ENCODE peak calls at places on chromosome 6, in nine cellular contexts. One of them, this sample, is unnamed.

GRCh38 chr6:44636576-44637248 is 249.2 kb downstream of the CDC5L start:
- DNase-seq in activated T-helper 9 cell treated with anti-CD3 and anti-CD28 coated beads, Interleukin-2, amount 50 U/mL, for 16 hours: no peak
- DNase-seq in mucosa of gallbladder: no peak
- DNase-seq in mesothelial cell of epicardium: no peak
- DNase-seq in activated naive CD4-positive, alpha-beta T cell treated with anti-CD3 and anti-CD28 coated beads, Interleukin-2, amount 10 ng/mL, durations not matched to agents 7 days and 5 days: no peak
- DNase-seq in islet precursor cell: no peak
- DNase-seq in CD8-positive, alpha-beta memory T cell: no peak
- DNase-seq in M059J: no peak
- DNase-seq in nephron progenitor cell: no peak
- DNase-seq in this sample: no peak

GRCh38 chr6:165972139-165972802 is 195.4 kb downstream of the TBXT start:
- DNase-seq in mucosa of gallbladder: no peak
- DNase-seq in nephron progenitor cell: no peak
- DNase-seq in activated naive CD4-positive, alpha-beta T cell treated with anti-CD3 and anti-CD28 coated beads, Interleukin-2, amount 10 ng/mL, durations not matched to agents 7 days and 5 days: no peak
- DNase-seq in CD8-positive, alpha-beta memory T cell: no peak
- DNase-seq in islet precursor cell: no peak
- DNase-seq in mesothelial cell of epicardium: no peak
- DNase-seq in activated T-helper 9 cell treated with anti-CD3 and anti-CD28 coated beads, Interleukin-2, amount 50 U/mL, for 16 hours: no peak
- DNase-seq in M059J: no peak
- DNase-seq in this sample: no peak

GRCh38 chr6:153435787-153436186 is 304.7 kb upstream of the RGS17 start:
- DNase-seq in CD8-positive, alpha-beta memory T cell: no peak
- DNase-seq in nephron progenitor cell: no peak
- DNase-seq in M059J: no peak
- DNase-seq in activated naive CD4-positive, alpha-beta T cell treated with anti-CD3 and anti-CD28 coated beads, Interleukin-2, amount 10 ng/mL, durations not matched to agents 7 days and 5 days: no peak
- DNase-seq in mucosa of gallbladder: no peak
- DNase-seq in mesothelial cell of epicardium: no peak
- DNase-seq in islet precursor cell: no peak
- DNase-seq in activated T-helper 9 cell treated with anti-CD3 and anti-CD28 coated beads, Interleukin-2, amount 50 U/mL, for 16 hours: no peak
- DNase-seq in this sample: no peak

GRCh38 chr6:147160593-147160992 is 43.6 kb upstream of the STXBP5 start:
- DNase-seq in activated T-helper 9 cell treated with anti-CD3 and anti-CD28 coated beads, Interleukin-2, amount 50 U/mL, for 16 hours: no peak
- DNase-seq in activated naive CD4-positive, alpha-beta T cell treated with anti-CD3 and anti-CD28 coated beads, Interleukin-2, amount 10 ng/mL, durations not matched to agents 7 days and 5 days: no peak
- DNase-seq in mesothelial cell of epicardium: no peak
- DNase-seq in CD8-positive, alpha-beta memory T cell: no peak
- DNase-seq in nephron progenitor cell: no peak
- DNase-seq in M059J: no peak
- DNase-seq in islet precursor cell: no peak
- DNase-seq in mucosa of gallbladder: no peak
- DNase-seq in this sample: no peak

GRCh38 chr6:88144637-88145297 is 21.4 kb downstream of the CNR1 start:
- DNase-seq in mesothelial cell of epicardium: no peak
- DNase-seq in activated T-helper 9 cell treated with anti-CD3 and anti-CD28 coated beads, Interleukin-2, amount 50 U/mL, for 16 hours: no peak
- DNase-seq in nephron progenitor cell: no peak
- DNase-seq in islet precursor cell: no peak
- DNase-seq in M059J: no peak
- DNase-seq in activated naive CD4-positive, alpha-beta T cell treated with anti-CD3 and anti-CD28 coated beads, Interleukin-2, amount 10 ng/mL, durations not matched to agents 7 days and 5 days: no peak
- DNase-seq in CD8-positive, alpha-beta memory T cell: no peak
- DNase-seq in mucosa of gallbladder: no peak
- DNase-seq in this sample: no peak

GRCh38 chr6:129370268-129370916 is 339.6 kb downstream of the ARHGAP18 start:
- DNase-seq in nephron progenitor cell: peak
- DNase-seq in activated naive CD4-positive, alpha-beta T cell treated with anti-CD3 and anti-CD28 coated beads, Interleukin-2, amount 10 ng/mL, durations not matched to agents 7 days and 5 days: peak
- DNase-seq in M059J: peak
- DNase-seq in mesothelial cell of epicardium: peak
- DNase-seq in activated T-helper 9 cell treated with anti-CD3 and anti-CD28 coated beads, Interleukin-2, amount 50 U/mL, for 16 hours: peak
- DNase-seq in islet precursor cell: peak
- DNase-seq in mucosa of gallbladder: peak
- DNase-seq in CD8-positive, alpha-beta memory T cell: peak
- DNase-seq in this sample: no peak

GRCh38 chr6:74103417-74103816 is 407.4 kb downstream of the CD109 start:
- DNase-seq in mucosa of gallbladder: no peak
- DNase-seq in nephron progenitor cell: no peak
- DNase-seq in mesothelial cell of epicardium: no peak
- DNase-seq in islet precursor cell: no peak
- DNase-seq in CD8-positive, alpha-beta memory T cell: no peak
- DNase-seq in activated T-helper 9 cell treated with anti-CD3 and anti-CD28 coated beads, Interleukin-2, amount 50 U/mL, for 16 hours: no peak
- DNase-seq in M059J: no peak
- DNase-seq in activated naive CD4-positive, alpha-beta T cell treated with anti-CD3 and anti-CD28 coated beads, Interleukin-2, amount 10 ng/mL, durations not matched to agents 7 days and 5 days: no peak
- DNase-seq in this sample: no peak

GRCh38 chr6:90217621-90218496 is 78.8 kb downstream of the BACH2 start:
- DNase-seq in CD8-positive, alpha-beta memory T cell: peak
- DNase-seq in nephron progenitor cell: peak
- DNase-seq in mesothelial cell of epicardium: peak
- DNase-seq in M059J: peak
- DNase-seq in mucosa of gallbladder: no peak
- DNase-seq in activated naive CD4-positive, alpha-beta T cell treated with anti-CD3 and anti-CD28 coated beads, Interleukin-2, amount 10 ng/mL, durations not matched to agents 7 days and 5 days: peak
- DNase-seq in islet precursor cell: peak
- DNase-seq in activated T-helper 9 cell treated with anti-CD3 and anti-CD28 coated beads, Interleukin-2, amount 50 U/mL, for 16 hours: no peak
- DNase-seq in this sample: no peak

GRCh38 chr6:111086685-111087084 is 618 bp upstream of the SLC16A10 start:
- DNase-seq in mucosa of gallbladder: no peak
- DNase-seq in activated T-helper 9 cell treated with anti-CD3 and anti-CD28 coated beads, Interleukin-2, amount 50 U/mL, for 16 hours: no peak
- DNase-seq in islet precursor cell: no peak
- DNase-seq in activated naive CD4-positive, alpha-beta T cell treated with anti-CD3 and anti-CD28 coated beads, Interleukin-2, amount 10 ng/mL, durations not matched to agents 7 days and 5 days: no peak
- DNase-seq in M059J: no peak
- DNase-seq in mesothelial cell of epicardium: no peak
- DNase-seq in CD8-positive, alpha-beta memory T cell: no peak
- DNase-seq in nephron progenitor cell: no peak
- DNase-seq in this sample: no peak

GRCh38 chr6:2611092-2611491 is 139.6 kb downstream of the MYLK4 start:
- DNase-seq in activated naive CD4-positive, alpha-beta T cell treated with anti-CD3 and anti-CD28 coated beads, Interleukin-2, amount 10 ng/mL, durations not matched to agents 7 days and 5 days: no peak
- DNase-seq in islet precursor cell: no peak
- DNase-seq in CD8-positive, alpha-beta memory T cell: no peak
- DNase-seq in M059J: peak
- DNase-seq in mesothelial cell of epicardium: no peak
- DNase-seq in mucosa of gallbladder: no peak
- DNase-seq in activated T-helper 9 cell treated with anti-CD3 and anti-CD28 coated beads, Interleukin-2, amount 50 U/mL, for 16 hours: no peak
- DNase-seq in nephron progenitor cell: no peak
- DNase-seq in this sample: no peak

GRCh38 chr6:51675551-51676275 is 411.7 kb downstream of the PKHD1 start:
- DNase-seq in mesothelial cell of epicardium: no peak
- DNase-seq in M059J: no peak
- DNase-seq in activated T-helper 9 cell treated with anti-CD3 and anti-CD28 coated beads, Interleukin-2, amount 50 U/mL, for 16 hours: no peak
- DNase-seq in islet precursor cell: no peak
- DNase-seq in CD8-positive, alpha-beta memory T cell: no peak
- DNase-seq in mucosa of gallbladder: no peak
- DNase-seq in nephron progenitor cell: no peak
- DNase-seq in activated naive CD4-positive, alpha-beta T cell treated with anti-CD3 and anti-CD28 coated beads, Interleukin-2, amount 10 ng/mL, durations not matched to agents 7 days and 5 days: no peak
- DNase-seq in this sample: no peak

GRCh38 chr6:158801655-158802294 is 17.4 kb downstream of the EZR start:
- DNase-seq in mucosa of gallbladder: no peak
- DNase-seq in CD8-positive, alpha-beta memory T cell: no peak
- DNase-seq in activated T-helper 9 cell treated with anti-CD3 and anti-CD28 coated beads, Interleukin-2, amount 50 U/mL, for 16 hours: no peak
- DNase-seq in islet precursor cell: no peak
- DNase-seq in activated naive CD4-positive, alpha-beta T cell treated with anti-CD3 and anti-CD28 coated beads, Interleukin-2, amount 10 ng/mL, durations not matched to agents 7 days and 5 days: no peak
- DNase-seq in nephron progenitor cell: no peak
- DNase-seq in M059J: no peak
- DNase-seq in mesothelial cell of epicardium: no peak
- DNase-seq in this sample: no peak

GRCh38 chr6:125001684-125002083 is 39.4 kb downstream of the RNF217 start:
- DNase-seq in activated T-helper 9 cell treated with anti-CD3 and anti-CD28 coated beads, Interleukin-2, amount 50 U/mL, for 16 hours: no peak
- DNase-seq in mucosa of gallbladder: no peak
- DNase-seq in M059J: no peak
- DNase-seq in islet precursor cell: no peak
- DNase-seq in mesothelial cell of epicardium: no peak
- DNase-seq in activated naive CD4-positive, alpha-beta T cell treated with anti-CD3 and anti-CD28 coated beads, Interleukin-2, amount 10 ng/mL, durations not matched to agents 7 days and 5 days: no peak
- DNase-seq in nephron progenitor cell: no peak
- DNase-seq in CD8-positive, alpha-beta memory T cell: no peak
- DNase-seq in this sample: no peak

GRCh38 chr6:125983246-125983945 is 2.9 kb upstream of the TRMT11 start:
- DNase-seq in mucosa of gallbladder: no peak
- DNase-seq in CD8-positive, alpha-beta memory T cell: no peak
- DNase-seq in mesothelial cell of epicardium: no peak
- DNase-seq in nephron progenitor cell: no peak
- DNase-seq in activated T-helper 9 cell treated with anti-CD3 and anti-CD28 coated beads, Interleukin-2, amount 50 U/mL, for 16 hours: no peak
- DNase-seq in M059J: peak
- DNase-seq in activated naive CD4-positive, alpha-beta T cell treated with anti-CD3 and anti-CD28 coated beads, Interleukin-2, amount 10 ng/mL, durations not matched to agents 7 days and 5 days: no peak
- DNase-seq in islet precursor cell: no peak
- DNase-seq in this sample: no peak

GRCh38 chr6:12472601-12473038 is 182.5 kb downstream of the EDN1 start:
- DNase-seq in activated T-helper 9 cell treated with anti-CD3 and anti-CD28 coated beads, Interleukin-2, amount 50 U/mL, for 16 hours: no peak
- DNase-seq in M059J: peak
- DNase-seq in mucosa of gallbladder: no peak
- DNase-seq in islet precursor cell: peak
- DNase-seq in mesothelial cell of epicardium: no peak
- DNase-seq in nephron progenitor cell: no peak
- DNase-seq in CD8-positive, alpha-beta memory T cell: no peak
- DNase-seq in activated naive CD4-positive, alpha-beta T cell treated with anti-CD3 and anti-CD28 coated beads, Interleukin-2, amount 10 ng/mL, durations not matched to agents 7 days and 5 days: no peak
- DNase-seq in this sample: no peak

GRCh38 chr6:5497896-5498578 is 236.7 kb downstream of the FARS2 start:
- DNase-seq in mucosa of gallbladder: no peak
- DNase-seq in mesothelial cell of epicardium: no peak
- DNase-seq in activated naive CD4-positive, alpha-beta T cell treated with anti-CD3 and anti-CD28 coated beads, Interleukin-2, amount 10 ng/mL, durations not matched to agents 7 days and 5 days: no peak
- DNase-seq in islet precursor cell: no peak
- DNase-seq in nephron progenitor cell: no peak
- DNase-seq in activated T-helper 9 cell treated with anti-CD3 and anti-CD28 coated beads, Interleukin-2, amount 50 U/mL, for 16 hours: no peak
- DNase-seq in CD8-positive, alpha-beta memory T cell: no peak
- DNase-seq in M059J: peak
- DNase-seq in this sample: no peak

GRCh38 chr6:17311595-17312311 is 30.6 kb downstream of the RBM24 start:
- DNase-seq in islet precursor cell: no peak
- DNase-seq in activated naive CD4-positive, alpha-beta T cell treated with anti-CD3 and anti-CD28 coated beads, Interleukin-2, amount 10 ng/mL, durations not matched to agents 7 days and 5 days: no peak
- DNase-seq in nephron progenitor cell: peak
- DNase-seq in activated T-helper 9 cell treated with anti-CD3 and anti-CD28 coated beads, Interleukin-2, amount 50 U/mL, for 16 hours: no peak
- DNase-seq in mucosa of gallbladder: no peak
- DNase-seq in mesothelial cell of epicardium: no peak
- DNase-seq in M059J: no peak
- DNase-seq in CD8-positive, alpha-beta memory T cell: no peak
- DNase-seq in this sample: no peak

GRCh38 chr6:157200611-157201010 is 122.7 kb downstream of the TMEM242 start:
- DNase-seq in CD8-positive, alpha-beta memory T cell: no peak
- DNase-seq in activated naive CD4-positive, alpha-beta T cell treated with anti-CD3 and anti-CD28 coated beads, Interleukin-2, amount 10 ng/mL, durations not matched to agents 7 days and 5 days: no peak
- DNase-seq in islet precursor cell: no peak
- DNase-seq in nephron progenitor cell: no peak
- DNase-seq in M059J: no peak
- DNase-seq in mesothelial cell of epicardium: no peak
- DNase-seq in activated T-helper 9 cell treated with anti-CD3 and anti-CD28 coated beads, Interleukin-2, amount 50 U/mL, for 16 hours: no peak
- DNase-seq in mucosa of gallbladder: no peak
- DNase-seq in this sample: no peak

GRCh38 chr6:34243131-34243771 is 5.6 kb downstream of the SMIM29 start:
- DNase-seq in mucosa of gallbladder: no peak
- DNase-seq in CD8-positive, alpha-beta memory T cell: no peak
- DNase-seq in M059J: peak
- DNase-seq in activated T-helper 9 cell treated with anti-CD3 and anti-CD28 coated beads, Interleukin-2, amount 50 U/mL, for 16 hours: no peak
- DNase-seq in islet precursor cell: peak
- DNase-seq in nephron progenitor cell: no peak
- DNase-seq in activated naive CD4-positive, alpha-beta T cell treated with anti-CD3 and anti-CD28 coated beads, Interleukin-2, amount 10 ng/mL, durations not matched to agents 7 days and 5 days: no peak
- DNase-seq in mesothelial cell of epicardium: no peak
- DNase-seq in this sample: no peak

GRCh38 chr6:107185570-107185969 is 70.3 kb upstream of the BEND3 start:
- DNase-seq in activated T-helper 9 cell treated with anti-CD3 and anti-CD28 coated beads, Interleukin-2, amount 50 U/mL, for 16 hours: no peak
- DNase-seq in M059J: peak
- DNase-seq in CD8-positive, alpha-beta memory T cell: no peak
- DNase-seq in mucosa of gallbladder: peak
- DNase-seq in nephron progenitor cell: peak
- DNase-seq in activated naive CD4-positive, alpha-beta T cell treated with anti-CD3 and anti-CD28 coated beads, Interleukin-2, amount 10 ng/mL, durations not matched to agents 7 days and 5 days: no peak
- DNase-seq in mesothelial cell of epicardium: no peak
- DNase-seq in islet precursor cell: peak
- DNase-seq in this sample: no peak

GRCh38 chr6:46014054-46014453 is 1.6 kb downstream of the CLIC5 start:
- DNase-seq in mesothelial cell of epicardium: no peak
- DNase-seq in mucosa of gallbladder: no peak
- DNase-seq in activated naive CD4-positive, alpha-beta T cell treated with anti-CD3 and anti-CD28 coated beads, Interleukin-2, amount 10 ng/mL, durations not matched to agents 7 days and 5 days: no peak
- DNase-seq in islet precursor cell: no peak
- DNase-seq in CD8-positive, alpha-beta memory T cell: peak
- DNase-seq in nephron progenitor cell: no peak
- DNase-seq in activated T-helper 9 cell treated with anti-CD3 and anti-CD28 coated beads, Interleukin-2, amount 50 U/mL, for 16 hours: no peak
- DNase-seq in M059J: no peak
- DNase-seq in this sample: no peak

GRCh38 chr6:27479319-27480182 is 6.6 kb upstream of the ZNF184 start:
- DNase-seq in mesothelial cell of epicardium: peak
- DNase-seq in CD8-positive, alpha-beta memory T cell: peak
- DNase-seq in activated naive CD4-positive, alpha-beta T cell treated with anti-CD3 and anti-CD28 coated beads, Interleukin-2, amount 10 ng/mL, durations not matched to agents 7 days and 5 days: peak
- DNase-seq in nephron progenitor cell: peak
- DNase-seq in islet precursor cell: peak
- DNase-seq in mucosa of gallbladder: peak
- DNase-seq in M059J: peak
- DNase-seq in activated T-helper 9 cell treated with anti-CD3 and anti-CD28 coated beads, Interleukin-2, amount 50 U/mL, for 16 hours: peak
- DNase-seq in this sample: peak

GRCh38 chr6:164216368-164216767 is 801.9 kb downstream of the QKI start:
- DNase-seq in M059J: no peak
- DNase-seq in mesothelial cell of epicardium: no peak
- DNase-seq in activated naive CD4-positive, alpha-beta T cell treated with anti-CD3 and anti-CD28 coated beads, Interleukin-2, amount 10 ng/mL, durations not matched to agents 7 days and 5 days: no peak
- DNase-seq in nephron progenitor cell: no peak
- DNase-seq in islet precursor cell: no peak
- DNase-seq in mucosa of gallbladder: no peak
- DNase-seq in CD8-positive, alpha-beta memory T cell: no peak
- DNase-seq in activated T-helper 9 cell treated with anti-CD3 and anti-CD28 coated beads, Interleukin-2, amount 50 U/mL, for 16 hours: no peak
- DNase-seq in this sample: no peak

GRCh38 chr6:166505133-166505905 is 81.2 kb downstream of the RAMACL start:
- DNase-seq in CD8-positive, alpha-beta memory T cell: no peak
- DNase-seq in activated naive CD4-positive, alpha-beta T cell treated with anti-CD3 and anti-CD28 coated beads, Interleukin-2, amount 10 ng/mL, durations not matched to agents 7 days and 5 days: no peak
- DNase-seq in mesothelial cell of epicardium: no peak
- DNase-seq in M059J: no peak
- DNase-seq in activated T-helper 9 cell treated with anti-CD3 and anti-CD28 coated beads, Interleukin-2, amount 50 U/mL, for 16 hours: no peak
- DNase-seq in mucosa of gallbladder: no peak
- DNase-seq in islet precursor cell: no peak
- DNase-seq in nephron progenitor cell: no peak
- DNase-seq in this sample: no peak

GRCh38 chr6:26490576-26490964 is 9.5 kb upstream of the BTN1A1 start:
- DNase-seq in islet precursor cell: no peak
- DNase-seq in activated naive CD4-positive, alpha-beta T cell treated with anti-CD3 and anti-CD28 coated beads, Interleukin-2, amount 10 ng/mL, durations not matched to agents 7 days and 5 days: no peak
- DNase-seq in M059J: no peak
- DNase-seq in mesothelial cell of epicardium: no peak
- DNase-seq in mucosa of gallbladder: no peak
- DNase-seq in activated T-helper 9 cell treated with anti-CD3 and anti-CD28 coated beads, Interleukin-2, amount 50 U/mL, for 16 hours: no peak
- DNase-seq in CD8-positive, alpha-beta memory T cell: no peak
- DNase-seq in nephron progenitor cell: no peak
- DNase-seq in this sample: no peak

GRCh38 chr6:138035070-138035469 is 72.1 kb downstream of the PERP start:
- DNase-seq in mucosa of gallbladder: no peak
- DNase-seq in CD8-positive, alpha-beta memory T cell: no peak
- DNase-seq in activated T-helper 9 cell treated with anti-CD3 and anti-CD28 coated beads, Interleukin-2, amount 50 U/mL, for 16 hours: no peak
- DNase-seq in nephron progenitor cell: no peak
- DNase-seq in activated naive CD4-positive, alpha-beta T cell treated with anti-CD3 and anti-CD28 coated beads, Interleukin-2, amount 10 ng/mL, durations not matched to agents 7 days and 5 days: no peak
- DNase-seq in mesothelial cell of epicardium: no peak
- DNase-seq in M059J: no peak
- DNase-seq in islet precursor cell: no peak
- DNase-seq in this sample: no peak

GRCh38 chr6:15417811-15418210 is 171.9 kb downstream of the JARID2 start:
- DNase-seq in nephron progenitor cell: no peak
- DNase-seq in mucosa of gallbladder: no peak
- DNase-seq in activated T-helper 9 cell treated with anti-CD3 and anti-CD28 coated beads, Interleukin-2, amount 50 U/mL, for 16 hours: no peak
- DNase-seq in activated naive CD4-positive, alpha-beta T cell treated with anti-CD3 and anti-CD28 coated beads, Interleukin-2, amount 10 ng/mL, durations not matched to agents 7 days and 5 days: peak
- DNase-seq in M059J: peak
- DNase-seq in CD8-positive, alpha-beta memory T cell: no peak
- DNase-seq in mesothelial cell of epicardium: no peak
- DNase-seq in islet precursor cell: no peak
- DNase-seq in this sample: no peak

GRCh38 chr6:29653452-29654038 is 3.3 kb upstream of the MOG start:
- DNase-seq in CD8-positive, alpha-beta memory T cell: peak
- DNase-seq in nephron progenitor cell: peak
- DNase-seq in islet precursor cell: no peak
- DNase-seq in mesothelial cell of epicardium: no peak
- DNase-seq in M059J: peak
- DNase-seq in activated naive CD4-positive, alpha-beta T cell treated with anti-CD3 and anti-CD28 coated beads, Interleukin-2, amount 10 ng/mL, durations not matched to agents 7 days and 5 days: peak
- DNase-seq in activated T-helper 9 cell treated with anti-CD3 and anti-CD28 coated beads, Interleukin-2, amount 50 U/mL, for 16 hours: no peak
- DNase-seq in mucosa of gallbladder: peak
- DNase-seq in this sample: peak

GRCh38 chr6:100078509-100078908 is 84.5 kb upstream of the MCHR2 start:
- DNase-seq in mucosa of gallbladder: no peak
- DNase-seq in activated naive CD4-positive, alpha-beta T cell treated with anti-CD3 and anti-CD28 coated beads, Interleukin-2, amount 10 ng/mL, durations not matched to agents 7 days and 5 days: no peak
- DNase-seq in M059J: peak
- DNase-seq in activated T-helper 9 cell treated with anti-CD3 and anti-CD28 coated beads, Interleukin-2, amount 50 U/mL, for 16 hours: no peak
- DNase-seq in mesothelial cell of epicardium: no peak
- DNase-seq in islet precursor cell: peak
- DNase-seq in nephron progenitor cell: peak
- DNase-seq in CD8-positive, alpha-beta memory T cell: no peak
- DNase-seq in this sample: no peak

GRCh38 chr6:80179691-80180090 is 73.2 kb downstream of the BCKDHB start:
- DNase-seq in islet precursor cell: no peak
- DNase-seq in activated naive CD4-positive, alpha-beta T cell treated with anti-CD3 and anti-CD28 coated beads, Interleukin-2, amount 10 ng/mL, durations not matched to agents 7 days and 5 days: no peak
- DNase-seq in nephron progenitor cell: no peak
- DNase-seq in mesothelial cell of epicardium: no peak
- DNase-seq in CD8-positive, alpha-beta memory T cell: no peak
- DNase-seq in mucosa of gallbladder: no peak
- DNase-seq in activated T-helper 9 cell treated with anti-CD3 and anti-CD28 coated beads, Interleukin-2, amount 50 U/mL, for 16 hours: no peak
- DNase-seq in M059J: peak
- DNase-seq in this sample: no peak

GRCh38 chr6:163338671-163339405 is 75.7 kb upstream of the QKI start:
- DNase-seq in activated T-helper 9 cell treated with anti-CD3 and anti-CD28 coated beads, Interleukin-2, amount 50 U/mL, for 16 hours: no peak
- DNase-seq in nephron progenitor cell: no peak
- DNase-seq in mesothelial cell of epicardium: no peak
- DNase-seq in islet precursor cell: no peak
- DNase-seq in M059J: peak
- DNase-seq in mucosa of gallbladder: no peak
- DNase-seq in CD8-positive, alpha-beta memory T cell: no peak
- DNase-seq in activated naive CD4-positive, alpha-beta T cell treated with anti-CD3 and anti-CD28 coated beads, Interleukin-2, amount 10 ng/mL, durations not matched to agents 7 days and 5 days: no peak
- DNase-seq in this sample: peak